ENCODE peak calls at places on chromosomes 2 and 18, in four cellular contexts. O is IMR-90, B is astrocyte of the spinal cord, U is bronchial epithelial cell. F is an unnamed sample.

GRCh38 chr18:13416848-13417247 is 198.3 kb downstream of the LDLRAD4 start:
- DNase-seq in O (no peak), B (no peak), U (peak; percentile 1), F (no peak)

GRCh38 chr2:108922141-108922915 is 66.7 kb downstream of the EDAR start:
- DNase-seq in O (peak; percentile 22), B (peak; percentile 60), U (peak; percentile 95), F (no peak)

GRCh38 chr2:232321156-232321816 is 57.3 kb upstream of the ALPP start:
- DNase-seq in O (no peak), B (no peak), U (no peak), F (no peak)

GRCh38 chr2:36411962-36412444 is 56.4 kb downstream of the CRIM1 start:
- DNase-seq in O (no peak), B (no peak), U (no peak), F (peak; percentile 65)

GRCh38 chr2:129285012-129285411 is 694.5 kb upstream of the RAB6C start:
- DNase-seq in O (no peak), B (no peak), U (no peak), F (no peak)

GRCh38 chr18:76803413-76803812 is 18.9 kb upstream of the ZNF236 start:
- DNase-seq in O (no peak), B (no peak), U (no peak), F (no peak)

GRCh38 chr2:232398293-232399034 is 8.2 kb upstream of the ALPG start:
- DNase-seq in O (no peak), B (no peak), U (peak; percentile 26), F (no peak)

GRCh38 chr2:218470454-218470853 is 51.5 kb downstream of the VIL1 start:
- DNase-seq in O (no peak), B (no peak), U (no peak), F (no peak)

GRCh38 chr2:121237336-121237979 is 47.5 kb downstream of the TFCP2L1 start:
- DNase-seq in O (no peak), B (no peak), U (no peak), F (no peak)

GRCh38 chr18:24876266-24876665 is 415.8 kb downstream of the HRH4 start:
- DNase-seq in O (no peak), B (no peak), U (no peak), F (no peak)

GRCh38 chr2:11157731-11158130 is 2.5 kb downstream of the SLC66A3 start:
- DNase-seq in O (no peak), B (no peak), U (no peak), F (no peak)

GRCh38 chr2:221571391-221572179 is 519 bp downstream of the EPHA4 start:
- DNase-seq in O (peak; percentile 37), B (peak; percentile 45), U (peak; percentile 3), F (peak; percentile 34)

GRCh38 chr2:10968176-10968575 is 56.4 kb downstream of the KCNF1 start:
- DNase-seq in O (no peak), B (no peak), U (no peak), F (no peak)

GRCh38 chr2:113117594-113118262 is 9.7 kb upstream of the IL1RN start:
- DNase-seq in O (peak; percentile 65), B (peak; percentile 55), U (peak; percentile 100), F (peak; percentile 94)

GRCh38 chr18:63260075-63260754 is 59.4 kb downstream of the BCL2 start:
- DNase-seq in O (no peak), B (no peak), U (peak; percentile 76), F (no peak)

GRCh38 chr2:2026252-2026831 is 282.0 kb upstream of the PXDN start:
- DNase-seq in O (no peak), B (peak; percentile 40), U (no peak), F (no peak)

GRCh38 chr2:97910403-97911209 is 85.1 kb downstream of the TMEM131 start:
- DNase-seq in O (no peak), B (no peak), U (no peak), F (no peak)

GRCh38 chr2:205411558-205411957 is 270.7 kb upstream of the NRP2 start:
- DNase-seq in O (no peak), B (no peak), U (no peak), F (no peak)

GRCh38 chr2:231666171-231667095 is 41.9 kb upstream of the PTMA start:
- DNase-seq in O (peak; percentile 91), B (peak; percentile 90), U (peak; percentile 59), F (peak; percentile 94)

GRCh38 chr2:31382452-31383120 is 32.0 kb downstream of the XDH start:
- DNase-seq in O (peak; percentile 79), B (peak; percentile 63), U (peak; percentile 51), F (no peak)

GRCh38 chr2:217978536-217979150 is 24.2 kb downstream of the TNS1 start:
- DNase-seq in O (no peak), B (no peak), U (no peak), F (no peak)

GRCh38 chr2:161586517-161587167 is 37.6 kb upstream of the SLC4A10 start:
- DNase-seq in O (peak; percentile 25), B (peak; percentile 38), U (peak; percentile 29), F (peak; percentile 42)

GRCh38 chr2:70089946-70090523 is 2.8 kb downstream of the PCBP1 start:
- DNase-seq in O (no peak), B (no peak), U (no peak), F (peak; percentile 32)

GRCh38 chr2:67560818-67561221 is 163.7 kb downstream of the ETAA1 start:
- DNase-seq in O (peak; percentile 56), B (no peak), U (no peak), F (peak; percentile 50)

GRCh38 chr2:30464544-30465170 is 17.6 kb downstream of the LCLAT1 start:
- DNase-seq in O (no peak), B (no peak), U (no peak), F (no peak)

GRCh38 chr2:191635333-191636234 is 42.4 kb upstream of the NABP1 start:
- DNase-seq in O (peak; percentile 84), B (peak; percentile 92), U (no peak), F (peak; percentile 87)

GRCh38 chr18:45837283-45838070 is 12.0 kb downstream of the SIGLEC15 start:
- DNase-seq in O (no peak), B (peak; percentile 37), U (peak; percentile 44), F (peak; percentile 62)
- TF ChIP-seq CTCF in O (no peak), B (peak; percentile 12), U (peak; percentile 59), F (no peak)

GRCh38 chr2:120034616-120035015 is 21.7 kb downstream of the EPB41L5 start:
- DNase-seq in O (no peak), B (no peak), U (no peak), F (no peak)
- H3K4me3 ChIP-seq in O (no peak overlapping the region), B (no peak overlapping the region), U (no peak overlapping the region), F (no peak overlapping the region)

GRCh38 chr18:70197042-70197441 is 8.4 kb downstream of the RTTN start:
- DNase-seq in O (peak; percentile 16), B (no peak), U (no peak), F (no peak)
- TF ChIP-seq CTCF in O (no peak), B (no peak), U (no peak), F (no peak)

DNA sequence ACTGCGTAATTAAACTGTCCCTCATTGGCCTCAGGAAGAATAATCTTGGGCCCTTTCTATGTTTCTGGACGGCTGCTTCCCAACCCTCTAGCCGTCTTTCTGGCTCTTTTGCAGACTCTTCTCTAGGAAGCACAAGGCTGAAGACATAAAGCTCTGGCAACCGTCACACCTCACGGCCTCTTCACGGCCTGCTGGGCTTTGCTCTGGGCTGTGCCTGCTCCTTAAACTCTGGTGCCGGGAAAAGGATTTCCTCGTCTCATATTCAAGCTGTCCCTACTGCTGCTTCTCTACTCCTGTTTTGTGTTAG is 36.0 kb upstream of the WIPF1 start:
- DNase-seq in O (no peak), B (no peak), U (no peak), F (no peak)
- H3K4me3 ChIP-seq in O (no peak overlapping the region), B (no peak overlapping the region), U (no peak overlapping the region), F (no peak overlapping the region)

DNA sequence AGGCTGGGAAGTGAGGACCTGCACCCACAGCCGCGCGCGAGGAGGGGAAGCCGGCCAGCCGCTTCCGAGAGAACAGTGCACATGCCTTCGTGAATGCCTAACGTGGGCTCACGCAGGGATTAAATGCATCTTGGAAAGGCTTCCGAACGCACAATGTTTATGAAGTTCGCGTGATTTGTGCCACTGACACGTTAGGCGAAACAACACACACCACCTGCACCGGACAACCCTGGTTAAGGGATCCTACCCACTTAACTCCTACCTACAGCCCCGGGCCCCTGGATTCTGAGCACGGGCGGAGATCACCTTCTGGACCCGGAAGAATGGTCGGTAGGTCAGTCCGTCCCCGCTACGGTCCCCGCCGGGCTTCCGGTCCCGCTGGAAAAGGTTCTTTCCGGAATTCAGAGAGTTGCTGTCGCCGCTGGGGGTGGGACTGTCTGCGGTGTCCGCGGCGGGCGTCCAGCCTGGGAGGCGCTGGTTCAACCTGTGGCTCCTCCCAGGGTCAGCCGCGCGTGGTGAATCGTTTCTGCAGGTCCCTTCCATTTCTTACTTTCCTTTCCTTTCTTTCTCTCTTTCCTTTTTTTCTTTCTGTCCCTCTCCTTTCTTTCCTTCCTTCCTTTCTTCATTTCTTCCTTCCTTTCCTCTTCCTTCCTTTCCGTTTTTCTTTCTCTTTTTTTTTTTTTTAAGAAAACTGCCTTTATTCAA is at the start of gene MTIF2:
- DNase-seq in O (peak; percentile 91), B (peak; percentile 95), U (peak; percentile 80), F (peak; percentile 95)
- TF ChIP-seq CTCF in O (peak; percentile 11), B (no peak), U (peak; percentile 17), F (no peak)

GRCh38 chr2:230227216-230227615 is 1.7 kb downstream of the SP140 start:
- DNase-seq in O (no peak), B (no peak), U (no peak), F (no peak)
- H3K4me3 ChIP-seq in O (no peak overlapping the region), B (no peak overlapping the region), U (no peak overlapping the region), F (no peak overlapping the region)

GRCh38 chr2:58131191-58132011 is 84.8 kb downstream of the VRK2 start:
- DNase-seq in O (peak; percentile 63), B (peak; percentile 74), U (peak; percentile 59), F (peak; percentile 80)
- TF ChIP-seq CTCF in O (peak; percentile 37), B (peak; percentile 29), U (no peak), F (no peak)

GRCh38 chr18:4260107-4260506 is 195.0 kb downstream of the DLGAP1 start:
- DNase-seq in O (no peak), B (no peak), U (no peak), F (no peak)

GRCh38 chr18:4267641-4268040 is 187.5 kb downstream of the DLGAP1 start:
- DNase-seq in O (no peak), B (no peak), U (no peak), F (no peak)

GRCh38 chr18:4270016-4270415 is 185.1 kb downstream of the DLGAP1 start:
- DNase-seq in O (no peak), B (no peak), U (no peak), F (no peak)

DNA sequence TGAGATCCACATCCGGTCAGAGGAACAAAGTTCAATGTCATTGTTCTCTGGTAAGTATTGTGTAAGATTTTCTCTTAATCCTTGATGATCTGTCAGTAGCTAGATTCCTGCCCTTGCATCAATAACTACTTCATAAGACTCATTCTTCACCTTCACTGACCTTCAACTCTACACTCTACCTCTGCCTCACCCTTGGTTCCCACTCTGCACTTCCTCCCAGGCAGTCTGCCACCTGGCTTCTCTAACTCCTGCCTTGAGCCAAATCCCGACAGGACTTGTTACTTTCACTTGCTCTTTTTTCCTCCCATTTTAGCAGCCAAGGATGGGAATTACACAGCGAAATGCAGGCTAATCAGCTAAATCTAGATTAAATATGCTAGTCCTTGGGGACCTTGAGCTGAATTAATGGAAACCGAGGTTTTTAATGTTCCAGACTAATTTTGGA is 190.7 kb downstream of the DLGAP1 start:
- DNase-seq in O (no peak), B (no peak), U (no peak), F (peak; percentile 9)
- H3K4me3 ChIP-seq in O (no peak overlapping the region), B (no peak overlapping the region), U (no peak overlapping the region), F (no peak overlapping the region)